ENCODE peak calls at places on chromosomes 7 and 10, in nine cellular contexts. Z is hepatic stellate cell; H is psoas muscle; Y is stimulated activated CD4-positive, alpha-beta T cell treated with anti-CD3 and anti-CD28 coated beads, Interleukin-1b, Interleukin-23, amount 100 ng/mL, for 1 hour; I is left ventricle myocardium inferior; B is HFF-Myc; D is NCI-H345; N is GM04504; M is adipocyte. G is an unnamed sample.

GRCh38 chr7:100629117-100629711 is 12.1 kb downstream of the TFR2 start:
- DNase-seq in I (no peak), B (no peak), N (no peak), Z (peak; percentile 38), H (no peak), D (no peak), Y (no peak), M (peak; percentile 19), G (no peak)

GRCh38 chr10:271201-271600 is 135.9 kb downstream of the ZMYND11 start:
- DNase-seq in D (no peak), Y (no peak), B (no peak), Z (no peak), H (no peak), I (no peak), N (no peak), M (no peak), G (no peak)

GRCh38 chr7:134350682-134351081 is 34.0 kb upstream of the SLC35B4 start:
- DNase-seq in H (no peak), M (no peak), D (no peak), I (no peak), Z (no peak), B (no peak), Y (no peak), N (no peak), G (no peak)

GRCh38 chr10:80538481-80539185 is 931 bp downstream of the SH2D4B start:
- DNase-seq in I (no peak), Z (no peak), Y (no peak), M (no peak), N (no peak), D (no peak), B (no peak), H (no peak), G (no peak)

GRCh38 chr7:51366930-51367613 is 50.5 kb upstream of the COBL start:
- DNase-seq in B (no peak), D (peak; percentile 78), Z (peak; percentile 52), H (no peak), I (no peak), Y (no peak), M (peak; percentile 61), N (peak; percentile 2), G (no peak)

GRCh38 chr7:20267482-20267881 is 50.3 kb upstream of the MACC1 start:
- DNase-seq in B (no peak), I (no peak), D (no peak), Y (no peak), N (no peak), H (no peak), M (no peak), Z (no peak), G (no peak)

GRCh38 chr7:4683884-4684565 is 1.9 kb downstream of the FOXK1 start:
- DNase-seq in N (no peak), Y (no peak), D (no peak), I (peak; percentile 68), B (no peak), H (peak; percentile 58), Z (peak; percentile 64), M (peak; percentile 68), G (peak; percentile 72)

GRCh38 chr7:40937879-40938278 is 765.0 kb downstream of the INHBA start:
- DNase-seq in Z (no peak), Y (no peak), D (no peak), H (no peak), I (no peak), M (no peak), N (no peak), B (no peak), G (no peak)

GRCh38 chr7:105650382-105650729 is 69.1 kb upstream of the EFCAB10 start:
- DNase-seq in H (no peak), D (no peak), Y (no peak), Z (no peak), N (no peak), M (no peak), I (no peak), B (no peak), G (no peak)

GRCh38 chr10:61399386-61399785 is 53.8 kb downstream of the TMEM26 start:
- DNase-seq in M (peak; percentile 28), D (no peak), Y (no peak), I (no peak), Z (peak; percentile 4), N (peak; percentile 6), H (no peak), B (no peak), G (no peak)

GRCh38 chr7:113606325-113606724 is 312.5 kb downstream of the PPP1R3A start:
- DNase-seq in I (no peak), Y (no peak), N (no peak), M (no peak), D (no peak), H (no peak), B (no peak), Z (no peak), G (no peak)

GRCh38 chr10:22251751-22252285 is 34.0 kb upstream of the EBLN1 start:
- DNase-seq in Y (no peak), M (peak; percentile 74), H (peak; percentile 63), I (peak; percentile 69), D (peak; percentile 33), B (no peak), Z (peak; percentile 56), N (no peak), G (no peak)

GRCh38 chr10:124671486-124672075 is 72.6 kb downstream of the FAM53B start:
- DNase-seq in M (peak; percentile 25), D (no peak), N (no peak), Y (no peak), H (peak; percentile 70), B (no peak), I (peak; percentile 59), Z (no peak), G (no peak)

GRCh38 chr10:96638120-96638519 is 51.3 kb upstream of the TM9SF3 start:
- DNase-seq in D (no peak), B (no peak), M (no peak), Y (no peak), H (no peak), N (no peak), Z (no peak), I (no peak), G (no peak)

GRCh38 chr10:73785721-73786511 is 510 bp downstream of the ZSWIM8 start:
- DNase-seq in M (peak; percentile 67), D (no peak), Y (no peak), Z (peak; percentile 79), H (peak; percentile 42), B (no peak), N (peak; percentile 27), I (no peak), G (no peak)

GRCh38 chr7:74525140-74525539 is 71.4 kb downstream of the GTF2IRD1 start:
- DNase-seq in Y (no peak), I (no peak), N (no peak), D (no peak), M (no peak), B (no peak), Z (no peak), H (no peak), G (no peak)

GRCh38 chr7:122844191-122844988 is 41.9 kb downstream of the CADPS2 start:
- DNase-seq in N (no peak), D (no peak), M (peak; percentile 63), B (no peak), H (no peak), I (no peak), Y (no peak), Z (no peak), G (no peak)

GRCh38 chr7:10939237-10939910 is 34.3 kb upstream of the PHF14 start:
- DNase-seq in M (peak; percentile 49), H (no peak), Y (no peak), N (no peak), D (no peak), I (no peak), Z (no peak), B (no peak), G (no peak)

GRCh38 chr7:114760477-114760876 is 161.4 kb upstream of the MDFIC start:
- DNase-seq in M (no peak), Z (no peak), Y (no peak), H (no peak), I (no peak), N (no peak), B (no peak), D (no peak), G (no peak)

GRCh38 chr7:156969972-156970420 is 20.5 kb downstream of the NOM1 start:
- DNase-seq in M (peak; percentile 72), Z (no peak), N (peak; percentile 12), B (no peak), D (no peak), H (no peak), Y (no peak), I (no peak), G (no peak)

GRCh38 chr10:22823109-22823508 is 104.7 kb upstream of the ARMC3 start:
- DNase-seq in I (no peak), H (no peak), N (peak; percentile 75), M (peak; percentile 49), B (peak; percentile 79), Y (no peak), Z (peak; percentile 50), D (no peak), G (no peak)

GRCh38 chr10:10520391-10521385 is 497.0 kb upstream of the CELF2 start:
- DNase-seq in H (no peak), D (no peak), Z (no peak), M (no peak), N (no peak), B (no peak), Y (no peak), I (no peak), G (no peak)

G was measured in HS-5.